ENCODE peak calls at places on chromosomes 12 and 14, in four cellular contexts. P is HL-60, G is M059J, F is endothelial cell. U is an unnamed sample.

GRCh38 chr12:31618228-31619025 is 27.5 kb upstream of the DENND5B start:
- DNase-seq in P (no peak), G (peak), F (no peak), U (no peak)

GRCh38 chr14:57487771-57488170 is 5.9 kb downstream of the CCDC198 start:
- DNase-seq in G (peak), F (no peak), P (no peak), U (no peak)

GRCh38 chr14:71438684-71439083 is 493.5 kb upstream of the RGS6 start:
- DNase-seq in F (no peak), P (no peak), G (peak), U (no peak)

GRCh38 chr12:105659355-105660075 is 329.0 kb downstream of the C12orf75 start:
- DNase-seq in G (peak), F (no peak), P (no peak), U (no peak)

GRCh38 chr14:62497708-62498107 is 547.5 kb downstream of the KCNH5 start:
- DNase-seq in F (no peak), G (no peak), P (no peak), U (no peak)

GRCh38 chr14:95164506-95164905 is 7.2 kb upstream of the DICER1 start:
- DNase-seq in F (no peak), G (no peak), P (no peak), U (no peak)

GRCh38 chr12:50121636-50122035 is 9.6 kb downstream of the COX14 start:
- DNase-seq in G (no peak), F (no peak), P (no peak), U (no peak)

GRCh38 chr12:108619369-108620160 is 14.1 kb downstream of the SELPLG start:
- DNase-seq in F (no peak), G (no peak), P (no peak), U (no peak)

GRCh38 chr12:84508943-84509342 is 403.7 kb downstream of the SLC6A15 start:
- DNase-seq in F (no peak), G (no peak), P (no peak), U (no peak)

GRCh38 chr12:46342562-46343033 is 30.0 kb downstream of the SLC38A2 start:
- DNase-seq in G (peak), P (peak), F (peak), U (no peak)

GRCh38 chr14:39102969-39103957 is at the start of gene SEC23A:
- DNase-seq in G (peak), F (peak), P (peak), U (peak)

GRCh38 chr12:26017484-26018211 is 59.2 kb downstream of the RASSF8 start:
- DNase-seq in G (peak), P (peak), F (peak), U (no peak)

GRCh38 chr14:51692646-51693045 is 40.9 kb downstream of the FRMD6 start:
- DNase-seq in G (no peak), P (no peak), F (no peak), U (no peak)

GRCh38 chr12:122437656-122438121 is 15.2 kb upstream of the CLIP1 start:
- DNase-seq in P (no peak), G (peak), F (no peak), U (no peak)

GRCh38 chr12:10196210-10196609 is 16.5 kb upstream of the GABARAPL1 start:
- DNase-seq in F (no peak), G (peak), P (peak), U (no peak)

GRCh38 chr12:3173008-3173553 is 95.9 kb downstream of the TSPAN9 start:
- DNase-seq in G (no peak), P (no peak), F (no peak), U (no peak)

GRCh38 chr14:64755661-64756265 is 51.5 kb downstream of the PLEKHG3 start:
- DNase-seq in G (peak), P (peak), F (no peak), U (no peak)

GRCh38 chr12:19234171-19234704 is 104.7 kb downstream of the PLEKHA5 start:
- DNase-seq in G (peak), F (no peak), P (no peak), U (no peak)

GRCh38 chr12:3107071-3107583 is 29.9 kb downstream of the TSPAN9 start:
- DNase-seq in G (peak), P (no peak), F (no peak), U (no peak)

GRCh38 chr12:115349711-115350110 is 665.7 kb upstream of the TBX3 start:
- DNase-seq in P (no peak), G (no peak), F (no peak), U (no peak)

U was measured in D721Med.